ENCODE peak calls at places on chromosomes 7 and 10, in seven cellular contexts. One of them, this sample, is unnamed.

GRCh38 chr10:78973901-78974408 is 94.8 kb upstream of the ZMIZ1 start:
- DNase-seq in stimulated activated CD4-positive, alpha-beta T cell treated with anti-CD3 and anti-CD28 coated beads, Interleukin-12 subunit alpha, Interleukin-12 subunit beta, amount 100 ng/mL, for 4 hours: peak; percentile 38
- DNase-seq in IMR-90: peak; percentile 56
- DNase-seq in left cardiac atrium: peak; percentile 81
- DNase-seq in amniotic stem cell: peak; percentile 59
- DNase-seq in activated gamma-delta T cell treated with anti-CD3 and anti-CD28 coated beads, Interleukin-2, amount 50 U/mL, for 16 hours: peak; percentile 14
- DNase-seq in LoVo: no peak
- DNase-seq in this sample: peak; percentile 78

GRCh38 chr7:150382844-150383225 is 3.7 kb downstream of the ZNF775 start:
- DNase-seq in stimulated activated CD4-positive, alpha-beta T cell treated with anti-CD3 and anti-CD28 coated beads, Interleukin-12 subunit alpha, Interleukin-12 subunit beta, amount 100 ng/mL, for 4 hours: no peak
- DNase-seq in left cardiac atrium: no peak
- DNase-seq in LoVo: no peak
- DNase-seq in amniotic stem cell: no peak
- DNase-seq in IMR-90: no peak
- DNase-seq in activated gamma-delta T cell treated with anti-CD3 and anti-CD28 coated beads, Interleukin-2, amount 50 U/mL, for 16 hours: no peak
- DNase-seq in this sample: no peak

GRCh38 chr7:34564091-34564490 is 93.9 kb upstream of the NPSR1 start:
- DNase-seq in stimulated activated CD4-positive, alpha-beta T cell treated with anti-CD3 and anti-CD28 coated beads, Interleukin-12 subunit alpha, Interleukin-12 subunit beta, amount 100 ng/mL, for 4 hours: no peak
- DNase-seq in IMR-90: no peak
- DNase-seq in left cardiac atrium: no peak
- DNase-seq in amniotic stem cell: no peak
- DNase-seq in LoVo: no peak
- DNase-seq in activated gamma-delta T cell treated with anti-CD3 and anti-CD28 coated beads, Interleukin-2, amount 50 U/mL, for 16 hours: no peak
- DNase-seq in this sample: no peak

GRCh38 chr7:7117935-7118586 is 64.3 kb upstream of the C1GALT1 start:
- DNase-seq in IMR-90: no peak
- DNase-seq in LoVo: no peak
- DNase-seq in amniotic stem cell: no peak
- DNase-seq in activated gamma-delta T cell treated with anti-CD3 and anti-CD28 coated beads, Interleukin-2, amount 50 U/mL, for 16 hours: no peak
- DNase-seq in stimulated activated CD4-positive, alpha-beta T cell treated with anti-CD3 and anti-CD28 coated beads, Interleukin-12 subunit alpha, Interleukin-12 subunit beta, amount 100 ng/mL, for 4 hours: no peak
- DNase-seq in left cardiac atrium: no peak
- DNase-seq in this sample: no peak

GRCh38 chr7:23472974-23473847 is 2.9 kb upstream of the IGF2BP3 start:
- DNase-seq in IMR-90: no peak
- DNase-seq in amniotic stem cell: no peak
- DNase-seq in LoVo: peak; percentile 50
- DNase-seq in activated gamma-delta T cell treated with anti-CD3 and anti-CD28 coated beads, Interleukin-2, amount 50 U/mL, for 16 hours: no peak
- DNase-seq in stimulated activated CD4-positive, alpha-beta T cell treated with anti-CD3 and anti-CD28 coated beads, Interleukin-12 subunit alpha, Interleukin-12 subunit beta, amount 100 ng/mL, for 4 hours: no peak
- DNase-seq in left cardiac atrium: no peak
- DNase-seq in this sample: no peak

GRCh38 chr10:73253226-73253557 is 748 bp upstream of the MRPS16 start:
- DNase-seq in activated gamma-delta T cell treated with anti-CD3 and anti-CD28 coated beads, Interleukin-2, amount 50 U/mL, for 16 hours: no peak
- DNase-seq in left cardiac atrium: no peak
- DNase-seq in amniotic stem cell: no peak
- DNase-seq in IMR-90: no peak
- DNase-seq in stimulated activated CD4-positive, alpha-beta T cell treated with anti-CD3 and anti-CD28 coated beads, Interleukin-12 subunit alpha, Interleukin-12 subunit beta, amount 100 ng/mL, for 4 hours: no peak
- DNase-seq in LoVo: peak; percentile 36
- DNase-seq in this sample: no peak

GRCh38 chr10:122471531-122472177 is 10.3 kb downstream of the HTRA1 start:
- DNase-seq in amniotic stem cell: no peak
- DNase-seq in left cardiac atrium: no peak
- DNase-seq in activated gamma-delta T cell treated with anti-CD3 and anti-CD28 coated beads, Interleukin-2, amount 50 U/mL, for 16 hours: no peak
- DNase-seq in IMR-90: peak; percentile 56
- DNase-seq in stimulated activated CD4-positive, alpha-beta T cell treated with anti-CD3 and anti-CD28 coated beads, Interleukin-12 subunit alpha, Interleukin-12 subunit beta, amount 100 ng/mL, for 4 hours: no peak
- DNase-seq in LoVo: no peak
- DNase-seq in this sample: no peak

GRCh38 chr10:88027570-88027969 is 164.1 kb downstream of the PTEN start:
- DNase-seq in activated gamma-delta T cell treated with anti-CD3 and anti-CD28 coated beads, Interleukin-2, amount 50 U/mL, for 16 hours: no peak
- DNase-seq in IMR-90: no peak
- DNase-seq in LoVo: no peak
- DNase-seq in left cardiac atrium: no peak
- DNase-seq in amniotic stem cell: no peak
- DNase-seq in stimulated activated CD4-positive, alpha-beta T cell treated with anti-CD3 and anti-CD28 coated beads, Interleukin-12 subunit alpha, Interleukin-12 subunit beta, amount 100 ng/mL, for 4 hours: no peak
- DNase-seq in this sample: no peak

This sample was measured in left ventricle myocardium inferior.